ENCODE peak calls at places on chromosomes 2 and 18, in five cellular contexts. One of them, this sample, is unnamed. For H3K9me3, the result is how much of the 10 kb centered on the place peaks cover.

GRCh38 chr18:59996370-59996966 is 96.7 kb downstream of the PMAIP1 start:
- DNase-seq in mesenchymal stem cell: peak
- DNase-seq in heart left ventricle: no peak
- DNase-seq in neural progenitor cell: peak
- DNase-seq in CD4-positive, alpha-beta T cell: no peak
- DNase-seq in this sample: peak

GRCh38 chr2:64737547-64737946 is 83.8 kb upstream of the SERTAD2 start:
- DNase-seq in heart left ventricle: no peak
- DNase-seq in CD4-positive, alpha-beta T cell: no peak
- DNase-seq in mesenchymal stem cell: peak
- DNase-seq in neural progenitor cell: no peak
- DNase-seq in this sample: no peak

GRCh38 chr2:78218066-78218465 is 695.9 kb upstream of the LRRTM4 start:
- DNase-seq in heart left ventricle: no peak
- DNase-seq in CD4-positive, alpha-beta T cell: no peak
- DNase-seq in neural progenitor cell: no peak
- DNase-seq in mesenchymal stem cell: no peak
- DNase-seq in this sample: no peak

GRCh38 chr18:57797209-57797651 is 5.9 kb downstream of the ATP8B1 start:
- DNase-seq in neural progenitor cell: peak
- DNase-seq in CD4-positive, alpha-beta T cell: no peak
- DNase-seq in mesenchymal stem cell: no peak
- DNase-seq in heart left ventricle: no peak
- DNase-seq in this sample: peak

GRCh38 chr2:156334496-156335478 is 2.3 kb upstream of the NR4A2 start:
- DNase-seq in heart left ventricle: peak
- DNase-seq in CD4-positive, alpha-beta T cell: peak
- DNase-seq in neural progenitor cell: peak
- DNase-seq in mesenchymal stem cell: peak
- DNase-seq in this sample: peak

GRCh38 chr18:26052497-26052896 is 37.9 kb downstream of the SS18 start:
- DNase-seq in mesenchymal stem cell: peak
- DNase-seq in neural progenitor cell: no peak
- DNase-seq in CD4-positive, alpha-beta T cell: no peak
- DNase-seq in heart left ventricle: no peak
- DNase-seq in this sample: no peak

GRCh38 chr18:23710068-23710527 is 20.8 kb downstream of the LAMA3 start:
- DNase-seq in heart left ventricle: no peak
- DNase-seq in neural progenitor cell: no peak
- DNase-seq in mesenchymal stem cell: no peak
- DNase-seq in CD4-positive, alpha-beta T cell: no peak
- DNase-seq in this sample: no peak

GRCh38 chr2:234427081-234428058 is 69.5 kb downstream of the ARL4C start:
- DNase-seq in mesenchymal stem cell: peak
- DNase-seq in heart left ventricle: no peak
- DNase-seq in CD4-positive, alpha-beta T cell: no peak
- DNase-seq in neural progenitor cell: peak
- DNase-seq in this sample: peak

GRCh38 chr18:77059294-77059916 is 73.2 kb downstream of the MBP start:
- DNase-seq in mesenchymal stem cell: peak
- DNase-seq in neural progenitor cell: peak
- DNase-seq in CD4-positive, alpha-beta T cell: no peak
- DNase-seq in heart left ventricle: no peak
- DNase-seq in this sample: peak

GRCh38 chr2:111627256-111627655 is 256.7 kb downstream of the ANAPC1 start:
- DNase-seq in CD4-positive, alpha-beta T cell: no peak
- DNase-seq in neural progenitor cell: no peak
- DNase-seq in mesenchymal stem cell: no peak
- DNase-seq in heart left ventricle: no peak
- DNase-seq in this sample: no peak

GRCh38 chr2:165846056-165846455 is 52.0 kb upstream of the GALNT3 start:
- DNase-seq in CD4-positive, alpha-beta T cell: no peak
- DNase-seq in heart left ventricle: no peak
- DNase-seq in mesenchymal stem cell: no peak
- DNase-seq in neural progenitor cell: no peak
- DNase-seq in this sample: no peak

GRCh38 chr18:80103231-80103630 is 5.8 kb upstream of the ADNP2 start:
- DNase-seq in heart left ventricle: no peak
- DNase-seq in CD4-positive, alpha-beta T cell: no peak
- DNase-seq in mesenchymal stem cell: peak
- DNase-seq in neural progenitor cell: no peak
- DNase-seq in this sample: no peak

GRCh38 chr2:101741775-101742520 is 44.4 kb downstream of the MAP4K4 start:
- DNase-seq in mesenchymal stem cell: peak
- DNase-seq in neural progenitor cell: peak
- DNase-seq in CD4-positive, alpha-beta T cell: no peak
- DNase-seq in heart left ventricle: no peak
- DNase-seq in this sample: peak

GRCh38 chr2:190407246-190407661 is 901 bp upstream of the MFSD6 start:
- DNase-seq in CD4-positive, alpha-beta T cell: no peak
- DNase-seq in mesenchymal stem cell: no peak
- DNase-seq in neural progenitor cell: peak
- DNase-seq in heart left ventricle: no peak
- DNase-seq in this sample: no peak

GRCh38 chr2:130850788-130851623 is 14.3 kb downstream of the ARHGEF4 start:
- DNase-seq in mesenchymal stem cell: no peak
- DNase-seq in heart left ventricle: no peak
- DNase-seq in neural progenitor cell: no peak
- DNase-seq in CD4-positive, alpha-beta T cell: no peak
- DNase-seq in this sample: no peak

DNA sequence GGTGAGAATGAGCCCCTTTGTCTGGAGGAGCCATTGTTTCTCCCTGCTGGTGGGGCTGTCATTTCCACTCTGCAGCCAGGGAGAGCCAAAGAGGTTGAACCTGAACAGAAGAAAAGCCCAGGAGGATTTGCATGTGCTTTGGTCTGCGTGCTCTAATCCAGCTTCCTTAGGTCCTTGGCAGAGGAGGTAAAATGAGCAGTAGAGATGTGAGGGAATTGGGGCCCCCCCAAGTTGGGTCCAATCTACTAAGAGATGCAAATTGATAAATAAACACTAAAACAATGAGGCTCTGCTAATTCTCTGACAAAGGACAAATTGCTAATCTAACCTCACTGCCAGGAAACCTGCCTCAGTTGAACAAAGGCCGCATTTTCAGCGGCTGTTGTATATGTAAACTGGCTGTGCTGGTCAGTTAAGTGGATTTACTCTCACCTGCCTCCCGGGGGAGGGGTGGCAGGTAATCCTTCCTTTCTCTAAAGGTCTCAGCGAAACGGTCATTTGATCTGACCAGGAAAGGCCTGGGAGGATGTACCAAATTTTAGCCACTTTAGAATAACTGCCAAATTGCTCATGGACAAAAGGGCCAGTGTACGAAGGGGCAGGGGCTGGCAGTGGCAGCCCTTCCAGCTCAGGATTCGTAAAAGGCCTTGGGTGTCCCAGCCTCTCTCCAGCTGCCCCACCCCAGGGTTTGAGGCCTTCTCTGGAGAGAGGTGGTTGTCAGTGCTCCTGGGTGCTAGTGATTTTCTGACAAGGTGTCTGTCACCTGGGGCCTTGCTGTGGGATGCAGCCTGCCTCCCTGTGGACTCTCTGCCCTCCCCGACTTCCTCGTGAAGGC is 193.6 kb downstream of the MIB1 start:
- DNase-seq in neural progenitor cell: peak
- DNase-seq in heart left ventricle: no peak
- DNase-seq in mesenchymal stem cell: no peak
- DNase-seq in CD4-positive, alpha-beta T cell: no peak
- DNase-seq in this sample: no peak
- H3K9me3 ChIP-seq in neural progenitor cell: under half
- H3K9me3 ChIP-seq in heart left ventricle: under half
- H3K9me3 ChIP-seq in mesenchymal stem cell: under half
- H3K9me3 ChIP-seq in CD4-positive, alpha-beta T cell: under half
- H3K9me3 ChIP-seq in this sample: under half

GRCh38 chr18:38759457-38759856 is 1193.9 kb upstream of the CELF4 start:
- DNase-seq in mesenchymal stem cell: no peak
- DNase-seq in heart left ventricle: no peak
- DNase-seq in neural progenitor cell: no peak
- DNase-seq in CD4-positive, alpha-beta T cell: no peak
- DNase-seq in this sample: no peak
- H3K9me3 ChIP-seq in mesenchymal stem cell: under half
- H3K9me3 ChIP-seq in heart left ventricle: under half
- H3K9me3 ChIP-seq in neural progenitor cell: under half
- H3K9me3 ChIP-seq in CD4-positive, alpha-beta T cell: under half
- H3K9me3 ChIP-seq in this sample: under half

GRCh38 chr2:35067420-35067819 is 1288.2 kb upstream of the CRIM1 start:
- DNase-seq in CD4-positive, alpha-beta T cell: no peak
- DNase-seq in heart left ventricle: no peak
- DNase-seq in mesenchymal stem cell: no peak
- DNase-seq in neural progenitor cell: no peak
- DNase-seq in this sample: no peak
- H3K9me3 ChIP-seq in CD4-positive, alpha-beta T cell: under half
- H3K9me3 ChIP-seq in heart left ventricle: under half
- H3K9me3 ChIP-seq in mesenchymal stem cell: under half
- H3K9me3 ChIP-seq in neural progenitor cell: under half
- H3K9me3 ChIP-seq in this sample: under half

GRCh38 chr2:19356545-19357382 is 1.7 kb downstream of the OSR1 start:
- DNase-seq in heart left ventricle: no peak
- DNase-seq in mesenchymal stem cell: peak
- DNase-seq in neural progenitor cell: peak
- DNase-seq in CD4-positive, alpha-beta T cell: no peak
- DNase-seq in this sample: peak
- H3K9me3 ChIP-seq in heart left ventricle: under half
- H3K9me3 ChIP-seq in mesenchymal stem cell: under half
- H3K9me3 ChIP-seq in neural progenitor cell: under half
- H3K9me3 ChIP-seq in CD4-positive, alpha-beta T cell: under half
- H3K9me3 ChIP-seq in this sample: under half

This sample was measured in HAP-1.